ENCODE peak calls at places on chromosomes 5 and 9, in seven cellular contexts. One of them, this sample, is unnamed.

GRCh38 chr9:84823426-84824271 is 154.1 kb downstream of the NTRK2 start:
- DNase-seq in CD8-positive, alpha-beta T cell: no peak
- DNase-seq in kidney epithelial cell: no peak
- DNase-seq in GM23338: no peak
- DNase-seq in CD8-positive, alpha-beta memory T cell: no peak
- DNase-seq in H7: no peak
- DNase-seq in fibroblast of the aortic adventitia: peak; percentile 37
- DNase-seq in this sample: no peak

GRCh38 chr5:115735108-115735998 is 81.1 kb downstream of the CDO1 start:
- DNase-seq in H7: peak; percentile 4
- DNase-seq in kidney epithelial cell: no peak
- DNase-seq in fibroblast of the aortic adventitia: no peak
- DNase-seq in CD8-positive, alpha-beta T cell: no peak
- DNase-seq in CD8-positive, alpha-beta memory T cell: no peak
- DNase-seq in GM23338: peak; percentile 47
- DNase-seq in this sample: no peak

GRCh38 chr5:29518176-29518575 is 1675.3 kb upstream of the CDH6 start:
- DNase-seq in GM23338: no peak
- DNase-seq in CD8-positive, alpha-beta T cell: no peak
- DNase-seq in H7: no peak
- DNase-seq in CD8-positive, alpha-beta memory T cell: no peak
- DNase-seq in kidney epithelial cell: no peak
- DNase-seq in fibroblast of the aortic adventitia: no peak
- DNase-seq in this sample: no peak

GRCh38 chr9:138072161-138072842 is 194.7 kb downstream of the CACNA1B start:
- DNase-seq in CD8-positive, alpha-beta memory T cell: no peak
- DNase-seq in GM23338: no peak
- DNase-seq in kidney epithelial cell: no peak
- DNase-seq in CD8-positive, alpha-beta T cell: no peak
- DNase-seq in H7: peak; percentile 12
- DNase-seq in fibroblast of the aortic adventitia: no peak
- DNase-seq in this sample: no peak

GRCh38 chr5:1074226-1074625 is 37.6 kb downstream of the SLC12A7 start:
- DNase-seq in GM23338: no peak
- DNase-seq in H7: no peak
- DNase-seq in CD8-positive, alpha-beta T cell: no peak
- DNase-seq in fibroblast of the aortic adventitia: no peak
- DNase-seq in CD8-positive, alpha-beta memory T cell: no peak
- DNase-seq in kidney epithelial cell: no peak
- DNase-seq in this sample: no peak

GRCh38 chr5:145483211-145483610 is 351.9 kb downstream of the PRELID2 start:
- DNase-seq in kidney epithelial cell: peak; percentile 53
- DNase-seq in H7: no peak
- DNase-seq in fibroblast of the aortic adventitia: peak; percentile 59
- DNase-seq in CD8-positive, alpha-beta T cell: no peak
- DNase-seq in CD8-positive, alpha-beta memory T cell: no peak
- DNase-seq in GM23338: no peak
- DNase-seq in this sample: no peak

GRCh38 chr5:66888613-66889012 is 292.4 kb downstream of the MAST4 start:
- DNase-seq in CD8-positive, alpha-beta T cell: no peak
- DNase-seq in fibroblast of the aortic adventitia: no peak
- DNase-seq in kidney epithelial cell: no peak
- DNase-seq in H7: no peak
- DNase-seq in CD8-positive, alpha-beta memory T cell: no peak
- DNase-seq in GM23338: no peak
- DNase-seq in this sample: no peak

GRCh38 chr5:148459669-148460068 is 75.9 kb downstream of the FBXO38 start:
- DNase-seq in H7: no peak
- DNase-seq in CD8-positive, alpha-beta memory T cell: no peak
- DNase-seq in kidney epithelial cell: no peak
- DNase-seq in fibroblast of the aortic adventitia: no peak
- DNase-seq in GM23338: no peak
- DNase-seq in CD8-positive, alpha-beta T cell: no peak
- DNase-seq in this sample: no peak

GRCh38 chr5:143024227-143024920 is 254.2 kb downstream of the ARHGAP26 start:
- DNase-seq in kidney epithelial cell: no peak
- DNase-seq in GM23338: no peak
- DNase-seq in fibroblast of the aortic adventitia: no peak
- DNase-seq in CD8-positive, alpha-beta memory T cell: no peak
- DNase-seq in H7: no peak
- DNase-seq in CD8-positive, alpha-beta T cell: no peak
- DNase-seq in this sample: no peak

GRCh38 chr5:160312139-160312959 is at the start of gene CCNJL:
- DNase-seq in CD8-positive, alpha-beta memory T cell: no peak
- DNase-seq in H7: peak; percentile 100
- DNase-seq in fibroblast of the aortic adventitia: no peak
- DNase-seq in GM23338: peak; percentile 90
- DNase-seq in kidney epithelial cell: no peak
- DNase-seq in CD8-positive, alpha-beta T cell: no peak
- DNase-seq in this sample: no peak
- H3K4me3 ChIP-seq in CD8-positive, alpha-beta memory T cell: no peak within 1 kb of the TSS
- H3K4me3 ChIP-seq in H7: peak within 1 kb of the TSS; percentile 86
- H3K4me3 ChIP-seq in fibroblast of the aortic adventitia: peak within 1 kb of the TSS; percentile 53
- H3K4me3 ChIP-seq in GM23338: peak within 1 kb of the TSS; percentile 86
- H3K4me3 ChIP-seq in kidney epithelial cell: peak within 1 kb of the TSS; percentile 53
- H3K4me3 ChIP-seq in CD8-positive, alpha-beta T cell: no peak within 1 kb of the TSS
- H3K4me3 ChIP-seq in this sample: peak within 1 kb of the TSS; percentile 75

GRCh38 chr9:6415266-6415665 is 2.3 kb downstream of the UHRF2 start:
- DNase-seq in CD8-positive, alpha-beta memory T cell: no peak
- DNase-seq in fibroblast of the aortic adventitia: no peak
- DNase-seq in H7: no peak
- DNase-seq in kidney epithelial cell: no peak
- DNase-seq in CD8-positive, alpha-beta T cell: no peak
- DNase-seq in GM23338: no peak
- DNase-seq in this sample: no peak
- H3K4me3 ChIP-seq in CD8-positive, alpha-beta memory T cell: no peak overlapping the region
- H3K4me3 ChIP-seq in fibroblast of the aortic adventitia: peak overlapping the region; percentile 92
- H3K4me3 ChIP-seq in H7: no peak overlapping the region
- H3K4me3 ChIP-seq in kidney epithelial cell: peak overlapping the region; percentile 80
- H3K4me3 ChIP-seq in CD8-positive, alpha-beta T cell: peak overlapping the region; percentile 74
- H3K4me3 ChIP-seq in GM23338: peak overlapping the region; percentile 85
- H3K4me3 ChIP-seq in this sample: peak overlapping the region; percentile 92

DNA sequence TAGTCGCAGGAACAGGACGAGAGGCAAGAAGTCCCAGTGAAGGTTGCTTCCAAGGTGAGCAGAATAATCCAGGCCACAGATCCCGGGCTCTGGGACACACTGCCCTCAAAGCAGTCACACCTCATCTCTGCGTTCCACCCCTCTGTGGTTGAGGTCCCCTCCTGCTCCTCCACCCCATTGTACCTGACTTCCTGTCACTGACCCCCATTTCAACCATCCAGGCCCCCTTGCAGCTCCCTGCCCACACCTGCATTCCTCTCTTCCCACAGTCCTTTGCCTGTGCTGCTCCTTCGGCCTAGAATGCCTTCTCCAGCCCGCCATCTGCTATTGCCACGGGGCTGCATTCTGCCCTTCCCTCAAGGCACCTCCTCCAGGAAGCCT is 73.5 kb downstream of the PAX5 start:
- DNase-seq in CD8-positive, alpha-beta memory T cell: no peak
- DNase-seq in H7: no peak
- DNase-seq in GM23338: no peak
- DNase-seq in kidney epithelial cell: no peak
- DNase-seq in fibroblast of the aortic adventitia: no peak
- DNase-seq in CD8-positive, alpha-beta T cell: no peak
- DNase-seq in this sample: no peak
- H3K4me3 ChIP-seq in CD8-positive, alpha-beta memory T cell: no peak overlapping the region
- H3K4me3 ChIP-seq in H7: no peak overlapping the region
- H3K4me3 ChIP-seq in GM23338: no peak overlapping the region
- H3K4me3 ChIP-seq in kidney epithelial cell: no peak overlapping the region
- H3K4me3 ChIP-seq in fibroblast of the aortic adventitia: no peak overlapping the region
- H3K4me3 ChIP-seq in CD8-positive, alpha-beta T cell: no peak overlapping the region
- H3K4me3 ChIP-seq in this sample: no peak overlapping the region

DNA sequence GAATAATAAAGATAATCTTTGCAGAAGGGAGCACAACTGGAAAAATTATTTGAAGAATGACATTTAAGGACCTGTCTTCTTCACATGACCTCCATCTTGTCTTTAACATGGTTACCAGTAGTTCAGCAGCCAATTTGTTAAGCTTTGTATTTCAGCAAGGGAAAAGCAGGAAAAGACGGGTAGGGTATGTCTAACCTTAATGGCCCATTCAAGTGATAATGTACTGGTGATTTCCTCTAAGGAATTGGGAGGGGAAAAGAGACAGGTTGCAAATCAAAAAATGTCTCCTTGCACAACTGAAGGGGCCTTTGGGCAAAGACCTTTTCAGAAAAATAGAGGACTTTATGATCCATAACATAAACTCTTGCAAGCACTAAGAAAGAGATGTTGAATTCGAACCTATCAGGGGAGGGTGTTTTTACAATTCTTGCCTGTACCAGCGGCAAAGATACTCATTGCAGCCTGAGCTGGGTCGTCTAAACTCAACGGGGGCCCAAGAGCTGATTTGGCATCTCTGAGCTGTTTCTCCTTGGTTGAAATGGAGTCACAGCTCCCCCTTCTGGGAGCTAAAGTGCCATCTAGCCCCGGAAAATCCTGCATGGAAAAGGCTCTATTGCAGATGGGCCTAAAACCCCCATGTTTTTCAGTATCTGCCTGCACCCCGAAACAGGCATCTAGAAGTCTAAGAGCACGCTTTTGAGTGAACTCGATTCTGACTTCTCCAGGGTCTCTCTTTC is 3.8 kb downstream of the BRINP1 start:
- DNase-seq in CD8-positive, alpha-beta memory T cell: no peak
- DNase-seq in kidney epithelial cell: no peak
- DNase-seq in CD8-positive, alpha-beta T cell: no peak
- DNase-seq in H7: peak; percentile 56
- DNase-seq in fibroblast of the aortic adventitia: peak; percentile 16
- DNase-seq in GM23338: peak; percentile 95
- DNase-seq in this sample: no peak
- H3K4me3 ChIP-seq in CD8-positive, alpha-beta memory T cell: no peak overlapping the region
- H3K4me3 ChIP-seq in kidney epithelial cell: no peak overlapping the region
- H3K4me3 ChIP-seq in CD8-positive, alpha-beta T cell: no peak overlapping the region
- H3K4me3 ChIP-seq in H7: no peak overlapping the region
- H3K4me3 ChIP-seq in fibroblast of the aortic adventitia: no peak overlapping the region
- H3K4me3 ChIP-seq in GM23338: peak overlapping the region; percentile 9
- H3K4me3 ChIP-seq in this sample: no peak overlapping the region

GRCh38 chr5:172235132-172235780 is 41.3 kb downstream of the EFCAB9 start:
- DNase-seq in CD8-positive, alpha-beta T cell: no peak
- DNase-seq in kidney epithelial cell: no peak
- DNase-seq in H7: no peak
- DNase-seq in GM23338: no peak
- DNase-seq in CD8-positive, alpha-beta memory T cell: no peak
- DNase-seq in fibroblast of the aortic adventitia: peak; percentile 64
- DNase-seq in this sample: no peak
- H3K4me3 ChIP-seq in CD8-positive, alpha-beta T cell: no peak overlapping the region
- H3K4me3 ChIP-seq in kidney epithelial cell: no peak overlapping the region
- H3K4me3 ChIP-seq in H7: no peak overlapping the region
- H3K4me3 ChIP-seq in GM23338: no peak overlapping the region
- H3K4me3 ChIP-seq in CD8-positive, alpha-beta memory T cell: no peak overlapping the region
- H3K4me3 ChIP-seq in fibroblast of the aortic adventitia: no peak overlapping the region
- H3K4me3 ChIP-seq in this sample: no peak overlapping the region

GRCh38 chr5:111806150-111806549 is 49.2 kb upstream of the NREP start:
- DNase-seq in kidney epithelial cell: no peak
- DNase-seq in CD8-positive, alpha-beta T cell: no peak
- DNase-seq in CD8-positive, alpha-beta memory T cell: no peak
- DNase-seq in fibroblast of the aortic adventitia: no peak
- DNase-seq in GM23338: no peak
- DNase-seq in H7: no peak
- DNase-seq in this sample: no peak
- H3K4me3 ChIP-seq in kidney epithelial cell: no peak overlapping the region
- H3K4me3 ChIP-seq in CD8-positive, alpha-beta T cell: no peak overlapping the region
- H3K4me3 ChIP-seq in CD8-positive, alpha-beta memory T cell: no peak overlapping the region
- H3K4me3 ChIP-seq in fibroblast of the aortic adventitia: no peak overlapping the region
- H3K4me3 ChIP-seq in GM23338: no peak overlapping the region
- H3K4me3 ChIP-seq in H7: no peak overlapping the region
- H3K4me3 ChIP-seq in this sample: no peak overlapping the region

This sample was measured in skeletal muscle cell.